ENCODE peak calls at places on chromosomes 3 and 15, in four cellular contexts. S is esophagus squamous epithelium, R is adrenal gland, K is body of pancreas. Q is an unnamed sample.

GRCh38 chr3:195863121-195864061 is 45.0 kb downstream of the TNK2 start:
- DNase-seq in R (peak; percentile 97), S (no peak), K (peak; percentile 87), Q (peak; percentile 83)

GRCh38 chr3:177824190-177824786 is 627.0 kb upstream of the TBL1XR1 start:
- DNase-seq in S (no peak), K (peak; percentile 59), R (peak; percentile 94), Q (peak; percentile 72)

GRCh38 chr15:46280753-46281521 is 646.1 kb downstream of the SQOR start:
- DNase-seq in K (peak; percentile 53), S (no peak), R (no peak), Q (no peak)

GRCh38 chr3:95407709-95408463 is 1345.0 kb downstream of the NSUN3 start:
- DNase-seq in S (no peak), R (no peak), K (no peak), Q (no peak)

GRCh38 chr3:146209371-146209770 is 41.5 kb downstream of the PLSCR4 start:
- DNase-seq in R (no peak), K (no peak), S (no peak), Q (no peak)

GRCh38 chr3:146037697-146038096 is 123.3 kb downstream of the PLOD2 start:
- DNase-seq in S (no peak), K (no peak), R (no peak), Q (no peak)

GRCh38 chr3:124014366-124014942 is 22.5 kb upstream of the ROPN1 start:
- DNase-seq in R (no peak), K (no peak), S (no peak), Q (no peak)

GRCh38 chr3:31008986-31009385 is 114.5 kb upstream of the GADL1 start:
- DNase-seq in R (no peak), S (no peak), K (no peak), Q (no peak)

GRCh38 chr3:150144309-150144708 is 173.6 kb upstream of the PFN2 start:
- DNase-seq in K (no peak), R (no peak), S (no peak), Q (no peak)

GRCh38 chr15:93007994-93008393 is 81.0 kb downstream of the RGMA start:
- DNase-seq in R (no peak), S (no peak), K (no peak), Q (no peak)

GRCh38 chr15:68802373-68802772 is 18.3 kb downstream of the ANP32A start:
- DNase-seq in K (no peak), R (peak; percentile 33), S (no peak), Q (no peak)

GRCh38 chr3:182671942-182672341 is 121.4 kb upstream of the ATP11B start:
- DNase-seq in K (no peak), S (no peak), R (no peak), Q (no peak)

GRCh38 chr15:73867956-73868355 is 5.4 kb upstream of the TBC1D21 start:
- DNase-seq in S (no peak), R (no peak), K (no peak), Q (no peak)

GRCh38 chr3:10546887-10547286 is 41.5 kb upstream of the ATP2B2 start:
- DNase-seq in K (no peak), S (no peak), R (no peak), Q (peak; percentile 47)

GRCh38 chr15:51692154-51692553 is 10.9 kb downstream of the SCG3 start:
- DNase-seq in K (no peak), S (no peak), R (no peak), Q (no peak)

GRCh38 chr3:1969269-1969668 is 129.4 kb upstream of the CNTN4 start:
- DNase-seq in R (no peak), S (no peak), K (no peak), Q (no peak)
- H3K4me3 ChIP-seq in R (no peak overlapping the region), S (no peak overlapping the region), K (no peak overlapping the region), Q (no peak overlapping the region)

DNA sequence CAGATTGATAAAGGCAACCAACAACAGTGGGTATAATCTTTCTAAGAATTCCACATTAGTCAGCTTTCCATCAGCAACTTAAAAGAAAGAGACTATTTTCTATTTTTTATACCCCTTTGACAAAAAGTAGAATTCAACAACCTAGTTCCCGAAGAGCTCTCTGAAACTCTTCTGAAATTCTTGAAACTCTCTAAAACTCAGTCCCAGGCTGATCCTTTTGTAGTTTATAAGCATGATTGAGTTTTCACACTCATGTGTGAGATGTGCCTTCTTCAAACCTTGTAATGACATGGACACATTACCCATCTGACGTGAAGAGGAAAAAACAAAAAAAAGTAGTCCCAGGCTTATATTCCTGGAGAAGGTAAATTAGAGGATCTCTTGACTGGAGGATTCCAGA is 31.4 kb downstream of the RAF1 start:
- DNase-seq in R (no peak), S (no peak), K (no peak), Q (no peak)
- TF ChIP-seq POLR2A in R (no peak), S (no peak), K (no peak), Q (no peak)

DNA sequence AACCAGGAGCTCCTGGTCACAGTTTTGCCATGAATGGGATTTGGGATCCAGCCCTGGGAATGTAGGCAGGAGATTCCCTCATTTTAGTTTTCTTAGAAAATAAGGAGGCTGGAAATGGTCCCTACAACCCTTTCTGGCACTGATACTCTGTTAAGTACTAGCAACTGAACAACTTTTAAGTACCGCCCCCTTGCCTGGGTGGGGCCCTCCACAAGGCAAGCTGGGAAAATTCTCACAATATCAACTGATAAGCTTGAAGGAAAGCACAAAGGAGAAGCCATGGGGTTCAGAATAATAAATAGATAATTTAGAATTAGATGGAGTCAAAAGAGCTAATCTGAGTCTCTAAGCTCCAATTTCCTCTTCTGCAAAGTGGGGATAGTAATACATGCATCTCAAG is 4.2 kb upstream of the DGKG start:
- DNase-seq in K (no peak), S (no peak), R (no peak), Q (no peak)
- H3K27me3 ChIP-seq in K (no peaks in the 10 kb centered on the region), S (peaks cover 15% of the 10 kb centered on the region), R (peaks cover 27% of the 10 kb centered on the region), Q (peaks cover 64% of the 10 kb centered on the region)

DNA sequence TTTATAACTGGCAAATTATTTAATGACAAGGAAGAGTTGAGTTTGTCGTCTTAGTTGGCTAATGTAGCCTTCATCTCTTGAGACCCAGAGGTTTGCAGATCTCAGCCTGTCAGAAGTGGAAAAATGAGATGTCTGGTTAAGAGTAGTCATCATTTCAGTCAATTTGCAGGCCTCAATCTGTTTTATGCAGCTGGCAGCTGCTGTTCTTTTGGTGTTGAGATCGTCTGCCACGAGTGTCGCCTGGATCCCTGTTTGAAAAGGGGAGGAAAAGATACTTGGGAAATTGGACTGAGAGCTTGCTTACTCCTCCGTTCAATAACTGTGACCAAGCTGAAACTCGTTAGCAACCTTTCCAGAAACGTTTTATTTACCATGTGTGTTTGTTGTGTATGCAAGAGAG is 2.3 kb downstream of the PHLDB2 start:
- DNase-seq in R (no peak), K (no peak), S (no peak), Q (no peak)
- H3K4me3 ChIP-seq in R (no peak overlapping the region), K (no peak overlapping the region), S (no peak overlapping the region), Q (peak overlapping the region; percentile 86)

GRCh38 chr15:45168751-45169551 is 18.8 kb downstream of the SHF start:
- DNase-seq in R (no peak), S (no peak), K (no peak), Q (no peak)
- TF ChIP-seq POLR2A in R (no peak), S (no peak), K (no peak), Q (no peak)

GRCh38 chr3:126267169-126267975 is 87.0 kb upstream of the ALDH1L1 start:
- DNase-seq in R (peak; percentile 80), S (no peak), K (peak; percentile 82), Q (no peak)

GRCh38 chr3:126269360-126269759 is 87.8 kb downstream of the KLF15 start:
- DNase-seq in R (no peak), K (peak; percentile 58), S (no peak), Q (no peak)

GRCh38 chr3:126268866-126269265 is 88.3 kb downstream of the KLF15 start:
- DNase-seq in S (no peak), K (peak; percentile 58), R (no peak), Q (no peak)

GRCh38 chr3:126267976-126268615 is 87.7 kb upstream of the ALDH1L1 start:
- DNase-seq in R (no peak), S (no peak), K (no peak), Q (no peak)

DNA sequence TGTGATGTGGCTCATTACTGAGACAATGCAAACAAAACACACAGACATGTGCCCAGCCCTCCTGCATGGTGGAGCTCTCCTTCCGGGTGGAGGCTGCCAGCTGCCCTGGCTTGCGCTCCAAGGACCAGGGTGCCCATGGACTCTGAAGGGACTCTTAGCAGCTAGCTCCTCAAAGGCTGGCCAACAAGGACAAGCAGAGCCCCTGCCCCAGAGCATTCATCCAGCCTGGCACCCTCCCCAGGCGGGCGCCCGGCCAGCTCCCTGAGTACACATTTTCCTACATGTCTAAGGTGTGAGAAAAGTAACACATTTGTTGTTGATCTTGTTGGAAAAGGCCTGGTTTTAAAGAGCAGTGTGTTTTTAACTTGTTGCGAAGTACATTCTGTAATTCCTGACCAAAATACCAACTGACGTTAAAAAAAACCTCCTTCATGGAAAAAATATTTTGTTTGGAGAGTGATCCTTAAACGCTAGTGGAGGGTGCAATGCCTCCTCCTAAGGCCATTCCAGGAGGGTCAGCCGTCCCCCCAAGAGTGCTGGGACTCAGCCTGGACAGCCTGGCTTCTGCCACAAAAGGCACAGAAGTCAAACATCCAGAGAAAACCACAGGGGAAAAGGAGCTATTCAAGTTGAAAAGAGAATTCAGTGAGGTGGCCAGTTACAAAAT is 86.9 kb downstream of the KLF15 start:
- DNase-seq in K (peak; percentile 98), S (no peak), R (peak; percentile 67), Q (peak; percentile 66)
- H3K27me3 ChIP-seq in K (no peaks in the 10 kb centered on the region), S (no peaks in the 10 kb centered on the region), R (no peaks in the 10 kb centered on the region), Q (no peaks in the 10 kb centered on the region)

DNA sequence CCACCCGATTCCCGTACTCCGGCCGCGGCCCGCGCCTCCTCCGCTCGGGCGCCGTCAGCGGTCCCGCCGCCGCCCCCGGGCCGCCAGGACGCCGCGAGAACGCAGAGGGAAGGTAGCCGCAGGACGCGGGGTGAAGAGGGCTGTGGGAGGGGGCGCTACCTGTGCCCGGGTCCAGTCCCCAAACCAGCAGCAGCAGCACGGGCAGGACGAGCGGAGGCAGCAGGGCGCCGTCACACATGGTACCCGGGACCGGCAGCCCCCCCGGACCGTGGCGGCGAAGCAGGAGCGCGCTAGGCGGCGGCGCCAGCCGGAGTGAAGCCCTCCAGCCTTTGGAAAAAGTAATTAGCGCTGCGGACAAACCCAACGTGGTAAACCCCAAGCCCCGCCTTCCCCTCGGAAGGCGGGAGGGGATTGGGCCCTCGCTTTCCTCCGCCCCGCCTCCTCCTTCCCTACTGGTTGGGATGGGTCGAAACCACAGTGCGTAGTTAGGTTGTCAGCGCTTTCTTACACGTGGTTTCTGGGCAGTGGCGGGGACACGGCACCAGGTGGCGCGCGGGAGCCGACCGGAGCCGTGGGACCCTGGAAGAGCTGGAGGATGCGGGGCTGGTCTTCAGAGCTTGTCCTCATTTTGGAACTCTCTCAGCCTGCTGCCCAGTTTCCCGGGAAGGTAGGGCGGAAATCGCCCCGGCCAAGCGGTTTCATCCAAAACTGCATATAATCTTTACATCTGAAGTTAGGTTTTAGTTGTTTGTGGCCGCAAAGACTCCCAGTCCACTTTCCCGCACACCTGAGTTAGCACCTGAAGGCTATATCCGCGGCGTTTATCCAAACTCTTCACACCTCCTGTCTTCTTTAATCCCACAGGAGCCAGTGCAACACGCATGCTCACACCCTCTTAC is at the start of gene ADAMTS17:
- DNase-seq in K (peak; percentile 97), R (peak; percentile 98), S (peak; percentile 66), Q (peak; percentile 96)
- H3K4me3 ChIP-seq in K (peak within 1 kb of the TSS; percentile 29), R (no peak within 1 kb of the TSS), S (peak within 1 kb of the TSS; percentile 82), Q (peak within 1 kb of the TSS; percentile 82)

DNA sequence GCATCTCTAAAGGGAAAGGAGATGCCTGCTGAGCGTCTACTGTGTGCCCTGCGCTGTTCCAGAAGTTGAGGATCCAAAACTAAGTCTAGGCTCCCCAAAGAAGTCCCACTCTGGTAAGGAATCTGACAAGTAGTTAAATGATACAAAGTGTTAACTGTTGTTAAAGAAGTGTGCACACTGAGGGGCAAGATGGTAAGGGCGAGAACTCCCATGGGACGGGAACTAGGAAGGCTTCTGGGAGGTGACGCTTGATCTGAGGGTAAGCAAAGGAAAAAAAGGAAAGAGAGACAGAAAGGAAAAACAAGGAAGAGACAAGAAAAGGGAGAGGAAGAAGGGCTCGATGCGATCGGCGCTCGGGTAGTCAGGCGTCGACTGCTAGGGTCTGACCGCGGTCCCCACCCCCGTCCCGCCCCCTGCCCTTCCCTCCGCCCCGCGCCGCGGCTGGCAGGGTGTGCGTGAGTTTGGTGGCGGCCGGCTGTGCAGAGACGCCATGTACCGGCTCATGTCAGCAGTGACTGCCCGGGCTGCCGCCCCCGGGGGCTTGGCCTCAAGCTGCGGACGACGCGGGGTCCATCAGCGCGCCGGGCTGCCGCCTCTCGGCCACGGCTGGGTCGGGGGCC is at the start of gene LACTB:
- DNase-seq in S (peak; percentile 43), R (peak; percentile 93), K (peak; percentile 90), Q (peak; percentile 78)
- TF ChIP-seq POLR2A in S (peak; percentile 79), R (peak; percentile 66), K (peak; percentile 80), Q (peak; percentile 23)